ENCODE peak calls at places on chromosomes 4 and X, in four cellular contexts. A is bronchial epithelial cell, P is fibroblast of the aortic adventitia, Z is choroid plexus epithelial cell. T is an unnamed sample.

GRCh38 chr4:70280567-70280966 is 38.2 kb downstream of the CSN3 start:
- DNase-seq in P (no peak), A (no peak), Z (no peak), T (no peak)

GRCh38 chr4:177487977-177488376 is 45.7 kb upstream of the AGA start:
- DNase-seq in P (no peak), A (peak), Z (no peak), T (no peak)

GRCh38 chrX:116317409-116317808 is 119.0 kb upstream of the SLC6A14 start:
- DNase-seq in P (peak), Z (peak), A (peak), T (peak)

GRCh38 chrX:108270280-108270679 is 167.9 kb downstream of the COL4A6 start:
- DNase-seq in Z (peak), P (no peak), A (peak), T (no peak)

GRCh38 chr4:42280327-42281095 is 116.8 kb upstream of the SHISA3 start:
- DNase-seq in P (peak), A (peak), Z (peak), T (no peak)

GRCh38 chr4:127141857-127142256 is 490.9 kb upstream of the INTU start:
- DNase-seq in A (peak), Z (peak), P (peak), T (peak)

GRCh38 chr4:5828005-5828391 is 64.9 kb downstream of the CRMP1 start:
- DNase-seq in A (no peak), P (no peak), Z (no peak), T (no peak)

GRCh38 chr4:39706334-39706733 is 8.4 kb downstream of the UBE2K start:
- DNase-seq in P (peak), A (peak), Z (peak), T (peak)

GRCh38 chr4:139761461-139761860 is 95.8 kb downstream of the MGST2 start:
- DNase-seq in P (no peak), Z (peak), A (peak), T (no peak)

GRCh38 chrX:38800981-38801845 is at the start of gene MID1IP1:
- DNase-seq in P (peak), A (peak), Z (peak), T (peak)

GRCh38 chr4:70902577-70903281 is 560 bp downstream of the MOB1B start:
- DNase-seq in P (peak), A (peak), Z (no peak), T (peak)

GRCh38 chrX:23908219-23909003 is 605 bp downstream of the CXorf58 start:
- DNase-seq in A (no peak), Z (no peak), P (no peak), T (no peak)

GRCh38 chrX:20254712-20255299 is 11.9 kb downstream of the RPS6KA3 start:
- DNase-seq in A (no peak), P (peak), Z (peak), T (peak)

GRCh38 chr4:41719417-41719816 is 29.1 kb downstream of the PHOX2B start:
- DNase-seq in P (no peak), A (peak), Z (peak), T (no peak)

GRCh38 chrX:132748268-132748667 is 210.2 kb downstream of the HS6ST2 start:
- DNase-seq in P (no peak), Z (no peak), A (no peak), T (no peak)

GRCh38 chr4:54229631-54230478 is 762 bp downstream of the PDGFRA start:
- DNase-seq in Z (peak), A (no peak), P (peak), T (peak)

GRCh38 chr4:108622022-108622421 is 1.6 kb downstream of the RPL34 start:
- DNase-seq in P (no peak), Z (no peak), A (no peak), T (no peak)
- H3K4me3 ChIP-seq in P (peak), Z (peak), A (no peak), T (peak)

GRCh38 chr4:148914734-148915133 is 472.5 kb upstream of the NR3C2 start:
- DNase-seq in A (no peak), P (no peak), Z (no peak), T (no peak)

DNA sequence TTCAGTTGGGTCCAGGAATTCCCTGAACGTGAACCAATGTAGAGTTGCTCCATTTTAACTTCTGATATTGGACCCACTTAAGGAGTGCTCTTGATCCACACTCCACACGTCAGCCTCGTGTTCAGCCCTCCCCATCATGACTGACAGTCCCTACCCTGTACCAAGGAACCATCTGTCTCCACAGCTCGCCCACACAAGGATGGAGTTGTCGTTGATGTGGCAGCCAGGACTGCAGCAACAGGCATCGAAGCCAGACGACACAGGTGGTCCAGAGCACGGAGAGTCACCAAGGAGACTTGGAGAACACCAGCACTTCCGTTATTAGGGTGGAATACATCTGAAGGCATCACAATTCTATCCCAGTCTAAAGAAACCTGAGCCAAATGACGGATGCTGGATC is 472.1 kb upstream of the NR3C2 start:
- DNase-seq in Z (no peak), A (no peak), P (no peak), T (no peak)
- H3K4me3 ChIP-seq in Z (no peak), A (no peak), P (no peak), T (no peak)

GRCh38 chr4:25677157-25677556 is 21.5 kb downstream of the SLC34A2 start:
- DNase-seq in P (no peak), A (no peak), Z (no peak), T (no peak)
- H3K4me3 ChIP-seq in P (no peak), A (no peak), Z (no peak), T (no peak)

DNA sequence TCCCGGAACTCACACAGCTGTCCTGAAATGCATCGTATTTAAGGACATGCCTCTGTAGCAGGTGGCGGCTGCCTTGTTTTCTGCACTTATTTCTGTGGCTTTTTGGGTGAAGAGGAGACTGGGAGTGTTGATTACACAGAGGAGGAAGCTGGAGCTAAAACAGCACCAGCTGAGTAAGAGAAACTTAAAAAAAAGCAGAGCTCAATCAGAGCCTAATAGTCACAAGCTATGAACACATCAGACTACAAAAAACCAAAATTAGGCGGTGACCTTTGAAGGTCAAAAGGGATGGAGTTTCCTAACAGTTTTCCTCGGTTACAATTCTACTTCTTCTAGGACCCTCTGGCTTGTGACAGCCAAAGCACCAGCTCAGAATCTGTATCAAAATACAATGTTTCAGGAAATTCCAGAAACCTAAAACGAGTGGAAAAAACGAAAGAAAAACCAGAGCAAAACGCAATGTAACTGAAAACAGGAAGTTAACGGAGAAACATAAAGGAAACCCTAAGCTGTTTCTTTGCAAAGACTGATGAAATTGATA is 13.5 kb downstream of the PRKX start:
- DNase-seq in A (no peak), Z (peak), P (peak), T (no peak)
- H3K4me3 ChIP-seq in A (no peak), Z (peak), P (peak), T (peak)

DNA sequence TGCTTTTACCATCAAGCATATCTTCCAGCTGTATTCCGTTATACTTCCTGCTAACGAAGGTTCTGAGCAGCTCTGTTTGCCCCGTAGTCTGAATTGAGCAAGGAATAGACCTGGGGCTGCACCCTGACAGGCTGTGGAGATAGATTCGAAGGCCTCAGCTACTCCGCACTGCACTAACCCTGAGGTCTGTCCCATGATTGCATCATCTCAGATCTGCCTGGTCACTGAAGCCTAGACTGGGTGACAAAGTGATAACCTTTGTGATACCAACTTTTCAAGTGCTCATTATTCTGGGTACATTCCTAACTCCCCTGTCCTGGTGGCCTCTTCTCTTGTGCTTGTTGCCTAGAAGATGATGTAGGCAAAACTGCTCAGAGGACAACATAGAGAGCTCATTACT is 29.9 kb upstream of the PGRMC1 start:
- DNase-seq in A (no peak), Z (no peak), P (no peak), T (no peak)
- H3K4me3 ChIP-seq in A (no peak), Z (no peak), P (no peak), T (no peak)

DNA sequence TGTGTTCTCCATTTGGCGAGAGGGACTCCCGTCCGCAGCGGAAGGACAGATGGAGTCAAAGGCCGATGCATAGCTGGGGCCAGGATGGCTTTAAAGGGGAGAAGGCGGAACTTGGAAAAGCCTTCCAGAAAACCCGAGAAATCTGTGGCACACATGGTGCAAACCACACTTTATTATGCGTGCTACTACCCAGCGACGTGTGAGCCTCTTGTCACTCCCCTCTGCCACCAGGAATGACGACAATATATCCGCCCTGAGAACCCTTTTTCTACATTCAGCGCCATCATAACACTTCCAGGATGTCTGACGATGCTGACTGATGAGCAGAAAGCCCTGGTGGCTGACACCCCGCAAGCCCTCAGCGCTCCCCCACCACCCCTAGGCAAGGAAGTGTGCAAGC is 689 bp upstream of the DCHS2 start:
- DNase-seq in A (no peak), P (no peak), Z (no peak), T (no peak)
- H3K4me3 ChIP-seq in A (no peak), P (no peak), Z (no peak), T (no peak)